ENCODE peak calls at places on chromosome 2, in ten cellular contexts. D is heart right ventricle; R is CD8-positive, alpha-beta T cell; A is right lobe of liver; J is RWPE2; E is hepatocyte; Z is right cardiac atrium; P is body of pancreas; U is CD4-positive, alpha-beta memory T cell; X is CD8-positive, alpha-beta memory T cell. N is an unnamed sample. For H3K27me3, the result is how much of the 10 kb centered on the place peaks cover.

GRCh38 chr2:127901339-127902072 is 15.8 kb upstream of the AMMECR1L start:
- DNase-seq in Z (peak), D (peak), X (no peak), U (no peak), P (peak), E (peak), R (no peak), A (peak), J (no peak), N (no peak)

GRCh38 chr2:26561918-26562810 is 79.0 kb downstream of the CIB4 start:
- DNase-seq in P (peak), X (no peak), R (no peak), J (peak), A (peak), E (no peak), Z (peak), D (peak), U (no peak), N (no peak)

GRCh38 chr2:123606631-123607030 is 418.5 kb upstream of the CNTNAP5 start:
- DNase-seq in U (no peak), E (no peak), X (no peak), J (no peak), Z (no peak), R (no peak), A (no peak), D (no peak), P (no peak), N (no peak)

GRCh38 chr2:27772804-27773203 is 1.3 kb downstream of the MRPL33 start:
- DNase-seq in J (no peak), D (no peak), Z (no peak), A (no peak), E (no peak), X (no peak), P (no peak), U (no peak), R (no peak), N (no peak)

GRCh38 chr2:51795248-51795888 is 763.4 kb upstream of the NRXN1 start:
- DNase-seq in X (no peak), Z (no peak), D (no peak), J (no peak), P (no peak), E (peak), U (no peak), R (no peak), A (no peak), N (no peak)

GRCh38 chr2:160411167-160411566 is 82.4 kb downstream of the RBMS1 start:
- DNase-seq in J (no peak), R (no peak), X (peak), D (no peak), E (no peak), Z (peak), U (peak), A (no peak), P (peak), N (no peak)

GRCh38 chr2:105136394-105136793 is 98.5 kb downstream of the MRPS9 start:
- DNase-seq in E (no peak), X (no peak), P (no peak), Z (no peak), A (no peak), D (no peak), J (no peak), U (no peak), R (no peak), N (no peak)

GRCh38 chr2:111534816-111535803 is 348.9 kb downstream of the ANAPC1 start:
- DNase-seq in X (no peak), Z (no peak), R (no peak), D (no peak), J (no peak), A (no peak), E (peak), U (peak), P (no peak), N (no peak)

GRCh38 chr2:238139141-238139840 is 823 bp downstream of the KLHL30 start:
- DNase-seq in U (peak), X (no peak), Z (no peak), E (no peak), P (no peak), A (no peak), D (no peak), J (no peak), R (no peak), N (no peak)

GRCh38 chr2:181992776-181993175 is 7.1 kb downstream of the PPP1R1C start:
- DNase-seq in X (no peak), R (no peak), E (no peak), D (no peak), P (no peak), J (no peak), A (no peak), Z (no peak), U (no peak), N (no peak)

GRCh38 chr2:134900151-134900550 is 18.5 kb upstream of the CCNT2 start:
- DNase-seq in E (no peak), X (no peak), D (no peak), Z (no peak), J (no peak), A (no peak), U (no peak), P (no peak), R (no peak), N (no peak)

GRCh38 chr2:213934560-213934959 is 476.3 kb upstream of the VWC2L start:
- DNase-seq in X (peak), D (no peak), R (no peak), J (no peak), A (no peak), U (peak), P (no peak), E (peak), Z (no peak), N (no peak)

GRCh38 chr2:191533693-191534175 is 144.2 kb upstream of the NABP1 start:
- DNase-seq in U (no peak), J (no peak), Z (no peak), E (no peak), X (no peak), R (no peak), A (no peak), D (no peak), P (no peak), N (no peak)

GRCh38 chr2:43105586-43106562 is 120.5 kb downstream of the ZFP36L2 start:
- DNase-seq in E (peak), U (no peak), P (peak), D (peak), A (no peak), X (no peak), J (no peak), R (no peak), Z (peak), N (peak)

GRCh38 chr2:178059111-178059510 is 13.5 kb downstream of the PDE11A start:
- DNase-seq in Z (no peak), E (no peak), A (no peak), P (no peak), J (no peak), D (no peak), U (no peak), X (no peak), R (no peak), N (no peak)

GRCh38 chr2:120111193-120111592 is 98.3 kb downstream of the EPB41L5 start:
- DNase-seq in J (no peak), D (no peak), U (no peak), P (no peak), Z (no peak), A (no peak), E (no peak), X (no peak), R (no peak), N (no peak)

GRCh38 chr2:116754371-116755101 is 1060.0 kb upstream of the DDX18 start:
- DNase-seq in Z (no peak), A (no peak), D (no peak), P (no peak), U (no peak), E (no peak), J (no peak), X (no peak), R (no peak), N (no peak)

GRCh38 chr2:215917953-215918620 is 95.3 kb downstream of the MREG start:
- DNase-seq in A (no peak), U (no peak), Z (no peak), X (no peak), R (no peak), D (no peak), J (no peak), E (peak), P (no peak), N (no peak)

GRCh38 chr2:122748552-122749011 is 993.1 kb downstream of the TSN start:
- DNase-seq in D (no peak), Z (peak), X (no peak), R (no peak), P (no peak), A (no peak), U (no peak), E (peak), J (no peak), N (no peak)

GRCh38 chr2:199659207-199659606 is 191.8 kb downstream of the FTCDNL1 start:
- DNase-seq in A (peak), P (no peak), R (no peak), Z (peak), J (no peak), E (peak), D (peak), X (no peak), U (no peak), N (no peak)

GRCh38 chr2:53312721-53313120 is 454.9 kb upstream of the CHAC2 start:
- DNase-seq in P (peak), J (no peak), U (no peak), Z (peak), R (no peak), D (no peak), A (no peak), X (no peak), E (peak), N (no peak)

GRCh38 chr2:220228310-220229006 is 601.0 kb downstream of the SLC4A3 start:
- DNase-seq in U (no peak), D (no peak), R (no peak), Z (no peak), J (peak), P (peak), A (no peak), X (no peak), E (peak), N (no peak)

GRCh38 chr2:241298554-241299165 is 16.8 kb downstream of the HDLBP start:
- DNase-seq in J (no peak), P (no peak), A (no peak), D (no peak), X (peak), Z (no peak), R (no peak), E (no peak), U (peak), N (no peak)

GRCh38 chr2:151972176-151973012 is 126.5 kb downstream of the CACNB4 start:
- DNase-seq in D (no peak), E (no peak), J (no peak), R (no peak), A (no peak), U (no peak), P (no peak), X (no peak), Z (no peak), N (no peak)

GRCh38 chr2:60958800-60959199 is 58.7 kb upstream of the PEX13 start:
- DNase-seq in E (peak), U (no peak), R (no peak), X (no peak), J (no peak), Z (no peak), D (no peak), A (no peak), P (no peak), N (no peak)

GRCh38 chr2:26562811-26563645 is 78.1 kb downstream of the CIB4 start:
- DNase-seq in E (no peak), A (peak), D (peak), Z (peak), J (peak), R (no peak), U (no peak), X (no peak), P (peak), N (no peak)

GRCh38 chr2:20232837-20233207 is 7.9 kb upstream of the SDC1 start:
- DNase-seq in Z (no peak), D (no peak), X (no peak), A (no peak), R (no peak), J (peak), E (no peak), P (no peak), U (no peak), N (no peak)

GRCh38 chr2:20231159-20231558 is 6.2 kb upstream of the SDC1 start:
- DNase-seq in D (no peak), P (no peak), E (no peak), A (peak), J (no peak), X (no peak), Z (no peak), R (no peak), U (no peak), N (peak)

GRCh38 chr2:20231632-20232031 is 6.7 kb upstream of the SDC1 start:
- DNase-seq in P (peak), U (no peak), X (no peak), J (peak), A (peak), R (no peak), E (peak), Z (no peak), D (no peak), N (peak)

GRCh38 chr2:20235655-20236302 is 10.8 kb upstream of the SDC1 start:
- DNase-seq in E (no peak), P (no peak), R (no peak), A (no peak), X (no peak), J (peak), U (no peak), D (no peak), Z (no peak), N (no peak)

GRCh38 chr2:20236496-20236895 is 11.6 kb upstream of the SDC1 start:
- DNase-seq in J (no peak), Z (no peak), D (no peak), A (no peak), P (no peak), R (no peak), U (no peak), X (no peak), E (no peak), N (no peak)
- H3K4me3 ChIP-seq in J (no peak), Z (no peak), D (no peak), A (no peak), P (no peak), R (no peak), U (no peak), X (no peak), E (no peak), N (no peak)

GRCh38 chr2:44943031-44943692 is 1.7 kb downstream of the SIX3 start:
- DNase-seq in P (no peak), R (no peak), J (peak), X (no peak), D (no peak), A (no peak), Z (no peak), E (no peak), U (no peak), N (no peak)

GRCh38 chr2:44946681-44947360 is 5.3 kb downstream of the SIX3 start:
- DNase-seq in E (no peak), U (no peak), D (no peak), Z (no peak), A (no peak), R (no peak), X (no peak), J (peak), P (no peak), N (no peak)

GRCh38 chr2:44944102-44944951 is 2.8 kb downstream of the SIX3 start:
- DNase-seq in P (no peak), D (no peak), U (no peak), E (no peak), A (no peak), J (peak), R (no peak), Z (no peak), X (no peak), N (no peak)

GRCh38 chr2:44943693-44944101 is 2.2 kb downstream of the SIX3 start:
- DNase-seq in U (no peak), A (no peak), J (peak), D (no peak), R (no peak), P (no peak), E (no peak), X (no peak), Z (no peak), N (no peak)

DNA sequence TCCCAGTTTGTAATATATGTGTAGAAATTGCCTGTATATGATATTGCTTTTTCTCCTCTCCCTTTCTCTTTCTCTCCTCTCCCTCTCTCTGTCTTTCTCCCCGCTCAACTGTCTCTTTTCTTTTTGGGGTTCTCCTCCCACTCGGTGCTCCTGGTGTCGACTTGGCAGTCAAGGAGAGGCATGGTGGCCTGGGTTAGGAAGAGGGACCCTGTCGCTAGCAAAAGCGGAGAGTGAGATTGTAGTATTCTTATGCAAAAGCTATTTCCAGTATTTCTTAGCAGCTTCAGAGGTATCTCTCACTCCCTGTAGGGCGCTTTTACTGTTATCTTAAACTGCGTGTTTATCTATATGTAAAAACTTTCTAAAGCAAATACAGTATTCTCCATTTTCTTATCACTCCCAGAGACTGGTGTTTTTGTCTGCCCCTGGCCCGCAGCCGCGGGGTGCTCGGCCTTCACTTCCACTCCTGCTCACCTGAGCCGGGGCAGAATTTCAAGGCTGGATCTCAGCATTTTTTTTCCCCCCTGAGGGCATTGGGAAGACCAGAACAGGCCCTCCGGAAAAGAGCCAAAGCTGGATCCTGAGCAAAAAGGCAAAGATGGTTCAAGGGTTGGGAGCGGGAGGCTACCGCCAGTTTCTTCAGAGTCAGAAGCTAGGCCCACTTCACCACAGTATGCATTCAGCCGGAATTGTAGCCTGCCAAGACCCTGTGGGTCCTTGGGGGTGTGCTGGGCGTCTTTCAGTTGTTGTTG is 4.3 kb downstream of the SIX3 start:
- DNase-seq in E (no peak), P (no peak), R (no peak), U (no peak), D (no peak), Z (no peak), A (no peak), X (no peak), J (peak), N (no peak)
- H3K27me3 ChIP-seq in E (half or more), P (under half), R (under half), U (under half), D (half or more), Z (under half), A (under half), X (under half), J (half or more), N (under half)

DNA sequence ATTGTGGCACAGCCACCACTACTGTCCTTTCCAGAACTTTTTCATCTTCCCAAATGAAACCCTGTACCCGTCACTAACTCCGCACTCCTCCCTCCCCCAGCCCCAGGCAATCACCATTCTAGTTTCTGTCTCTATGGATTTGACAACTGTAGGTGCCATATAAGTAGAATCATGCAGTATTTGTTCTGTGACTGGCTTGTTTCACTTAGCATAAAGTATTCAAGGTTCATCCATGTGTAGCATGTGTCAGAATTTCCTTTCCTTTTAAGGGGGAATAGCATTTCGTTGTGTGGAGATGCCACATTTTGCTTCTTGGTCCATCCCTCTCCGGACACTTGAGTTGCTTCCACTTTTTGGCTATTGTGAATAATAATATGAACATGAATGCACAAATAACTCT is 842 bp upstream of the CKAP2L start:
- DNase-seq in Z (no peak), J (no peak), E (no peak), X (no peak), U (no peak), P (no peak), D (no peak), R (no peak), A (no peak), N (no peak)
- H3K4me3 ChIP-seq in Z (peak), J (peak), E (no peak), X (peak), U (peak), P (no peak), D (no peak), R (peak), A (peak), N (no peak)

GRCh38 chr2:97905294-97905693 is 90.5 kb downstream of the TMEM131 start:
- DNase-seq in R (no peak), Z (no peak), P (no peak), D (no peak), X (no peak), A (no peak), E (no peak), J (no peak), U (no peak), N (no peak)
- H3K27me3 ChIP-seq in R (under half), Z (under half), P (under half), D (under half), X (under half), A (under half), E (under half), J (under half), U (under half), N (under half)

GRCh38 chr2:222673883-222674282 is 2.4 kb downstream of the MOGAT1 start:
- DNase-seq in A (no peak), R (no peak), J (no peak), U (no peak), X (no peak), P (no peak), E (no peak), D (no peak), Z (no peak), N (no peak)

GRCh38 chr2:222671259-222672067 is at the start of gene MOGAT1:
- DNase-seq in A (peak), D (peak), U (no peak), E (peak), J (no peak), Z (peak), R (no peak), X (no peak), P (peak), N (peak)

GRCh38 chr2:222673273-222673672 is 1.8 kb downstream of the MOGAT1 start:
- DNase-seq in Z (no peak), E (no peak), P (no peak), U (no peak), X (no peak), A (no peak), D (no peak), R (no peak), J (no peak), N (no peak)

GRCh38 chr2:222670191-222671038 is 1.0 kb upstream of the MOGAT1 start:
- DNase-seq in E (peak), P (peak), D (no peak), J (no peak), R (no peak), U (no peak), A (peak), X (no peak), Z (no peak), N (no peak)

DNA sequence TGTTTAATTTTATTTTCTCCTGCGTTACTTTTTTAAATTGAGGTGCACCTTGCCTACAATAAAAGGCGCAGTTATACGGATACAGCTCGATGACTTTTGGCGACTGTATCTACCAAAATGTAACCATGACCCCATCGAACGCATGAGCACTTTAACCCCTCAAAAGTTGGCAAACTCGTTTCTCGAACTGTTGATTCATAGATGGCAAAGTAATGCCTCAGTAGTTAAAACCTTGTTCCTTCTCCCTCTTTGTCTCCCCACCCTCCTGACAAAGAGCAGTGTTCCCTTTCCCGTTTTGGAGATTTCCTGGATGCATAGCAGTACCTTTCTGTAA is 577 bp downstream of the MOGAT1 start:
- DNase-seq in U (no peak), Z (no peak), D (no peak), E (no peak), P (no peak), X (no peak), R (no peak), J (no peak), A (no peak), N (no peak)
- H3K4me3 ChIP-seq in U (no peak), Z (peak), D (no peak), E (no peak), P (no peak), X (no peak), R (no peak), J (no peak), A (peak), N (no peak)

DNA sequence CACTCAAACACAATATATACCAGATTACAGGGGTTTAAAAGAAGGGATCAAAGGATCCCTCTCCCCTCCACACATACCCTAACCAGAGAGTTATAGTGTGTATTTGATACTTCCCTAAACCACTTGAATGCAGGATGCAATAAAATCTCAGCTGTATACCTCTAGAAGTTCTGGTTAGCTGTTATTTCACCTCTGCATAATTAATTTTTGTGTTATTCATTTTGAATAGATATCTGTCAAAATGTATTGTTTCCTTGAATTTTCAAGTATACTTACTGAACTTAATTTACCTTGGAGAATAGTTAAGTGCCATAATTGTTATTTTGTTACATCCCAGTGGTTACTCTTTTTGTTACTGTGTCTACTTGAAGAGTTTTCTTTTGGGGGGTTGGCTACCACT is 34.5 kb downstream of the DDX1 start:
- DNase-seq in A (no peak), D (no peak), J (no peak), U (no peak), X (no peak), P (no peak), R (no peak), E (no peak), Z (no peak), N (no peak)
- H3K27me3 ChIP-seq in A (under half), D (under half), J (under half), U (under half), X (under half), P (under half), R (under half), E (under half), Z (under half), N (under half)